ENCODE peak calls at places on chromosomes 4 and X, in four cellular contexts. W, D, K and F are unnamed samples.

GRCh38 chr4:19807505-19807904 is 444.2 kb upstream of the SLIT2 start:
- DNase-seq in W (peak), D (no peak), K (peak), F (no peak)

GRCh38 chr4:53693909-53694308 is 102.6 kb upstream of the LNX1 start:
- DNase-seq in W (no peak), D (no peak), K (no peak), F (no peak)

GRCh38 chrX:45344597-45344996 is 143.9 kb upstream of the DIPK2B start:
- DNase-seq in W (no peak), D (no peak), K (no peak), F (no peak)

GRCh38 chrX:125681507-125681906 is 361.8 kb downstream of the TEX13C start:
- DNase-seq in W (no peak), D (no peak), K (no peak), F (no peak)

GRCh38 chr4:159227378-159227777 is 124.5 kb downstream of the RAPGEF2 start:
- DNase-seq in W (no peak), D (no peak), K (no peak), F (no peak)

GRCh38 chr4:153143527-153144348 is 60.5 kb upstream of the TRIM2 start:
- DNase-seq in W (no peak), D (no peak), K (no peak), F (no peak)

GRCh38 chr4:154609532-154609931 is 2.9 kb downstream of the FGG start:
- DNase-seq in W (no peak), D (no peak), K (no peak), F (no peak)

GRCh38 chr4:80586716-80587115 is 251.2 kb downstream of the CFAP299 start:
- DNase-seq in W (no peak), D (no peak), K (no peak), F (no peak)

GRCh38 chrX:24963823-24964222 is 51.9 kb downstream of the ARX start:
- DNase-seq in W (no peak), D (no peak), K (no peak), F (no peak)

GRCh38 chr4:35538807-35539206 is 705.5 kb downstream of the ARAP2 start:
- DNase-seq in W (no peak), D (no peak), K (no peak), F (no peak)

GRCh38 chr4:3452376-3452775 is 10.6 kb downstream of the HGFAC start:
- DNase-seq in W (no peak), D (no peak), K (no peak), F (peak)

GRCh38 chr4:2923141-2923551 is 40.1 kb downstream of the NOP14 start:
- DNase-seq in W (no peak), D (no peak), K (no peak), F (no peak)

GRCh38 chr4:184163813-184164212 is 53.9 kb downstream of the ENPP6 start:
- DNase-seq in W (no peak), D (peak), K (peak), F (peak)

GRCh38 chr4:39178706-39179105 is 3.6 kb upstream of the WDR19 start:
- DNase-seq in W (no peak), D (no peak), K (no peak), F (no peak)

GRCh38 chr4:20192754-20193521 is 58.8 kb upstream of the SLIT2 start:
- DNase-seq in W (no peak), D (no peak), K (peak), F (no peak)

GRCh38 chrX:57607295-57608187 is 15.7 kb downstream of the ZXDB start:
- DNase-seq in W (no peak), D (no peak), K (no peak), F (no peak)

GRCh38 chr4:70600305-70600704 is 8.2 kb downstream of the AMBN start:
- DNase-seq in W (no peak), D (no peak), K (no peak), F (no peak)

GRCh38 chrX:70496491-70496890 is 51.9 kb downstream of the DLG3 start:
- DNase-seq in W (no peak), D (no peak), K (no peak), F (no peak)

GRCh38 chrX:136147320-136147901 is at the start of gene FHL1:
- DNase-seq in W (peak), D (peak), K (no peak), F (no peak)